ENCODE peak calls at places on chromosomes 7 and 10, in ten cellular contexts. X, L, S, C, D, K, N, I, H and M are unnamed samples.

GRCh38 chr10:77401681-77402080 is 235.9 kb downstream of the KCNMA1 start:
- DNase-seq in X (no peak), L (no peak), S (no peak), C (no peak), D (no peak), K (no peak), N (no peak), I (no peak), H (no peak), M (no peak)

GRCh38 chr10:98295907-98296306 is 27.9 kb upstream of the LOXL4 start:
- DNase-seq in X (no peak), L (no peak), S (no peak), C (no peak), D (no peak), K (peak; percentile 11), N (no peak), I (no peak), H (no peak), M (no peak)

GRCh38 chr7:21454182-21454581 is 26.3 kb downstream of the SP4 start:
- DNase-seq in X (no peak), L (no peak), S (no peak), C (no peak), D (no peak), K (no peak), N (no peak), I (no peak), H (no peak), M (no peak)

GRCh38 chr10:89306019-89306418 is 4.2 kb downstream of the IFIT2 start:
- DNase-seq in X (no peak), L (no peak), S (no peak), C (no peak), D (no peak), K (no peak), N (no peak), I (no peak), H (no peak), M (no peak)

GRCh38 chr7:28407643-28408042 is 4.7 kb upstream of the CREB5 start:
- DNase-seq in X (peak; percentile 55), L (peak; percentile 28), S (no peak), C (peak; percentile 69), D (no peak), K (peak; percentile 53), N (no peak), I (no peak), H (peak; percentile 41), M (no peak)

GRCh38 chr10:22682237-22683192 is 31.9 kb downstream of the PIP4K2A start:
- DNase-seq in X (no peak), L (no peak), S (no peak), C (no peak), D (no peak), K (peak; percentile 61), N (peak; percentile 56), I (no peak), H (no peak), M (no peak)

GRCh38 chr10:114893248-114893647 is 44.7 kb upstream of the TRUB1 start:
- DNase-seq in X (no peak), L (no peak), S (peak; percentile 31), C (no peak), D (no peak), K (no peak), N (no peak), I (no peak), H (no peak), M (no peak)

GRCh38 chr7:6382797-6383196 is 65.0 kb downstream of the DAGLB start:
- DNase-seq in X (no peak), L (no peak), S (no peak), C (no peak), D (no peak), K (no peak), N (no peak), I (no peak), H (no peak), M (no peak)

GRCh38 chr7:66167773-66168367 is 37.3 kb upstream of the TPST1 start:
- DNase-seq in X (no peak), L (no peak), S (no peak), C (peak; percentile 84), D (no peak), K (peak; percentile 29), N (no peak), I (no peak), H (no peak), M (no peak)

GRCh38 chr10:43114743-43115611 is 23.3 kb upstream of the CSGALNACT2 start:
- DNase-seq in X (no peak), L (no peak), S (no peak), C (no peak), D (no peak), K (no peak), N (no peak), I (no peak), H (no peak), M (no peak)
- TF ChIP-seq CTCF in X (no peak), L (no peak), S (no peak), C (no peak), D (no peak), K (no peak), N (no peak), I (no peak), H (no peak), M (no peak)

GRCh38 chr10:4174197-4174596 is 389.2 kb upstream of the KLF6 start:
- DNase-seq in X (no peak), L (no peak), S (peak; percentile 61), C (no peak), D (no peak), K (peak; percentile 41), N (no peak), I (no peak), H (no peak), M (no peak)
- TF ChIP-seq CTCF in X (no peak), L (no peak), S (peak; percentile 49), C (peak; percentile 4), D (no peak), K (peak; percentile 19), N (no peak), I (no peak), H (no peak), M (no peak)

DNA sequence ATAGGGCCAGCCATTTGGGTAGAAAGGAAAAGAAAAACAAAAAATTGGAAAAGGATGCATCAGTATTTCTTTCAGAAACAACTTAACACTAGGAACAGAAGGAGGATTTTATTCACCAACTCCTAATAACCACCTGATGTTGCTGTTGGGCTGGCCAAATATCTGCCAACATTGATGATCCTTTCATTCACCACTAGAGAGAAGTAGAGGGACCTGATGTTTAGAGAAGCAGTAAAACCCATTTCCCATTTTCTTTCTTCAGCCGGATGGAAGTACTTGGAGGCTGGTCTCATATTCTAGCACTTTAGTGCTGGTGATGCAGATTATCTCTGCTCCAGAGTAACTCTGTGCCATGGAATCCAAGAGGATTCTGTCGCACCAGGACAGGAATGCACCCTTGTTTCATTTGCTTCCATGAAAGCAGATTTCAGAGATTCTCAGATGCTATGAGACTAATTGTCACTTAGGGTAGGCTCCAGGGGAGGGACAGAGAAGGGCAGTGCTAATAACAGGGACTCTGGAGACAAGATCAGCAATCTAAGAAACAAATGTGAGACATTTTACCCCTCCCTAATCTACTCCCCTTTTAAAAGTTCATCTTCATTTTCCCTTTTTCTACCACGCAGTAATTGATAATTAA is 3.1 kb downstream of the KLLN start:
- DNase-seq in X (peak; percentile 39), L (no peak), S (peak; percentile 84), C (no peak), D (peak; percentile 69), K (peak; percentile 74), N (no peak), I (no peak), H (peak; percentile 60), M (no peak)
- TF ChIP-seq CTCF in X (peak; percentile 42), L (peak; percentile 40), S (peak; percentile 71), C (peak; percentile 49), D (peak; percentile 53), K (peak; percentile 62), N (peak; percentile 69), I (peak; percentile 64), H (peak; percentile 71), M (peak; percentile 20)

DNA sequence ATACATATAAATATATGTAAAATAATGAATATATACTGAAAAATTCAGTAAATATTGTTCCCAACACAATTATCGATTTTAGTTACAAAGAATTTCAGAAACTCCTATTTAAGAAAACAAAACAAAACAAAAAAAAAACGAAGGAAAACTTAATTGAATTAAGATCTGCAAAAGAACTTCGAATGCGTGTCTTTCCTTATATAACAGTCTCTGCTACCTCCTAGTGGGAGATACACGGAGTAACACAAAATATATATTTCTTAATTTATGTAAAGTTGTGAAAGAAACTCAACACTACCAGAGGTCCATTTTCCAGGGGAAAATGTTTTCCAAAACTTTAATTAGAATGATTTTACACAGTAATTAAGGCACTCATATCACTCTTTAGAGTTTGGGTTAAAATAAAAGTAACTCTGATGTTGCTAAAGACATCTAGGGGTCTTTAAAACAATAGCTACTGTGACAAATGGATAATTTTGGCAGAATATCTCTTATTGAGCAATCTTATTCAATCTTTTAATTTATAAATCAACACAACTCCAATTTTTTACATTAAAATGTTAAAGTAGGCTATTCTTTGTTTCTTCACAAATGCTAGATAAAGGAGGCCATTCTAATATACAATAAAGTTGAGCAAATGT is 41.6 kb downstream of the NEBL start:
- DNase-seq in X (no peak), L (no peak), S (peak; percentile 68), C (no peak), D (no peak), K (peak; percentile 54), N (no peak), I (no peak), H (no peak), M (no peak)
- TF ChIP-seq CTCF in X (peak; percentile 24), L (no peak), S (peak; percentile 67), C (peak; percentile 38), D (no peak), K (peak; percentile 24), N (no peak), I (peak; percentile 10), H (peak; percentile 43), M (no peak)